ENCODE peak calls at places on chromosomes 2 and 18, in eight cellular contexts. T is GM12878; L is heart left ventricle; V is GM23248; C is upper lobe of right lung; H is kidney; G is CD4-positive, alpha-beta T cell; X is cardiac muscle cell. N is an unnamed sample.

GRCh38 chr2:18961991-18962421 is 372.6 kb upstream of the NT5C1B start:
- DNase-seq in V (no peak), X (no peak), G (no peak), H (peak; percentile 54), L (no peak), T (no peak), C (no peak), N (no peak)

GRCh38 chr2:237533668-237534138 is 32.7 kb upstream of the PRLH start:
- DNase-seq in C (no peak), X (no peak), T (no peak), V (peak; percentile 91), L (no peak), G (no peak), H (no peak), N (no peak)

GRCh38 chr2:239947361-239948045 is 77.6 kb downstream of the NDUFA10 start:
- DNase-seq in L (no peak), C (peak; percentile 48), T (no peak), H (peak; percentile 55), V (no peak), G (no peak), X (no peak), N (peak; percentile 75)

GRCh38 chr2:111116016-111116746 is 4.5 kb upstream of the BCL2L11 start:
- DNase-seq in V (no peak), X (no peak), H (no peak), L (no peak), G (no peak), C (no peak), T (peak; percentile 74), N (no peak)

GRCh38 chr2:240567872-240568677 is at the start of gene RNPEPL1:
- DNase-seq in G (peak; percentile 49), H (peak; percentile 85), X (peak; percentile 72), C (peak; percentile 79), V (peak; percentile 71), L (peak; percentile 44), T (no peak), N (peak; percentile 93)

GRCh38 chr18:36127866-36128845 is 984 bp downstream of the SLC39A6 start:
- DNase-seq in H (peak; percentile 71), X (peak; percentile 52), V (peak; percentile 65), C (no peak), G (no peak), T (no peak), L (no peak), N (peak; percentile 81)

GRCh38 chr18:9612215-9612830 is 2.0 kb downstream of the PPP4R1 start:
- DNase-seq in T (no peak), L (no peak), G (peak; percentile 11), X (peak; percentile 53), H (no peak), V (peak; percentile 75), C (no peak), N (no peak)

GRCh38 chr2:25331686-25332365 is 9.9 kb downstream of the DNMT3A start:
- DNase-seq in G (no peak), X (no peak), H (no peak), T (no peak), V (peak; percentile 36), C (no peak), L (peak; percentile 47), N (peak; percentile 59)

GRCh38 chr2:101130081-101130480 is 21.1 kb downstream of the TBC1D8 start:
- DNase-seq in C (no peak), T (no peak), H (no peak), V (no peak), X (no peak), L (no peak), G (no peak), N (no peak)

GRCh38 chr2:68255736-68256450 is 3.6 kb upstream of the PPP3R1 start:
- DNase-seq in G (no peak), H (no peak), T (no peak), X (no peak), V (peak; percentile 86), L (no peak), C (no peak), N (no peak)

GRCh38 chr2:236833501-236834186 is 252.0 kb upstream of the COPS8 start:
- DNase-seq in H (no peak), X (no peak), C (no peak), V (peak; percentile 49), G (no peak), L (no peak), T (no peak), N (no peak)

GRCh38 chr2:15313657-15314056 is 247.5 kb downstream of the NBAS start:
- DNase-seq in H (no peak), G (no peak), V (peak; percentile 39), C (no peak), X (no peak), T (peak; percentile 31), L (no peak), N (no peak)

GRCh38 chr2:134310450-134311079 is 56.7 kb downstream of the MGAT5 start:
- DNase-seq in L (no peak), G (no peak), X (no peak), H (peak; percentile 50), T (no peak), V (no peak), C (no peak), N (no peak)

GRCh38 chr2:169260246-169260645 is 102.1 kb downstream of the LRP2 start:
- DNase-seq in V (no peak), X (peak; percentile 26), H (no peak), T (no peak), L (no peak), C (no peak), G (no peak), N (no peak)

GRCh38 chr2:28400434-28400833 is 7.8 kb downstream of the FOSL2 start:
- DNase-seq in T (no peak), C (no peak), G (no peak), X (no peak), V (no peak), L (no peak), H (no peak), N (no peak)

GRCh38 chr18:74480149-74480651 is 16.0 kb upstream of the CNDP2 start:
- DNase-seq in V (no peak), G (no peak), X (no peak), T (no peak), H (no peak), C (no peak), L (no peak), N (no peak)

GRCh38 chr2:174025271-174026121 is 60.3 kb upstream of the SP3 start:
- DNase-seq in H (peak; percentile 94), V (peak; percentile 87), T (no peak), G (no peak), L (peak; percentile 84), X (no peak), C (peak; percentile 71), N (no peak)

GRCh38 chr2:219017166-219017931 is 24.0 kb downstream of the CFAP65 start:
- DNase-seq in X (no peak), C (no peak), L (no peak), T (no peak), H (peak; percentile 38), G (no peak), V (no peak), N (peak; percentile 49)

GRCh38 chr2:211455225-211455841 is 898.9 kb downstream of the CPS1 start:
- DNase-seq in V (peak; percentile 58), G (no peak), H (no peak), X (peak; percentile 61), T (no peak), C (no peak), L (no peak), N (no peak)

GRCh38 chr2:54570925-54571694 is 115.0 kb downstream of the SPTBN1 start:
- DNase-seq in G (peak; percentile 71), V (peak; percentile 92), C (peak; percentile 72), H (no peak), T (peak; percentile 98), X (peak; percentile 61), L (peak; percentile 56), N (peak; percentile 86)
- H3K27ac ChIP-seq in G (peak overlapping the region; percentile 98), V (peak overlapping the region; percentile 95), C (peak overlapping the region; percentile 39), H (peak overlapping the region; percentile 94), T (peak overlapping the region; percentile 100), X (peak overlapping the region; percentile 82), L (peak overlapping the region; percentile 77), N (peak overlapping the region; percentile 86)

GRCh38 chr18:58453913-58454317 is 175.0 kb downstream of the ALPK2 start:
- DNase-seq in G (no peak), C (no peak), V (no peak), H (no peak), L (no peak), T (no peak), X (no peak), N (no peak)

GRCh38 chr18:58455318-58455950 is 173.5 kb downstream of the ALPK2 start:
- DNase-seq in G (no peak), L (no peak), X (no peak), V (no peak), T (peak; percentile 8), H (no peak), C (no peak), N (no peak)

GRCh38 chr18:58454406-58455061 is 174.4 kb downstream of the ALPK2 start:
- DNase-seq in L (no peak), V (no peak), C (no peak), T (no peak), G (no peak), H (no peak), X (no peak), N (no peak)

GRCh38 chr18:58453167-58453804 is 175.6 kb downstream of the ALPK2 start:
- DNase-seq in T (no peak), X (no peak), G (no peak), H (no peak), C (no peak), L (no peak), V (no peak), N (no peak)

GRCh38 chr18:58456625-58457024 is 172.3 kb downstream of the ALPK2 start:
- DNase-seq in L (no peak), V (no peak), T (no peak), X (no peak), G (no peak), C (no peak), H (no peak), N (no peak)
- H3K27ac ChIP-seq in L (no peak overlapping the region), V (no peak overlapping the region), T (no peak overlapping the region), X (no peak overlapping the region), G (no peak overlapping the region), C (no peak overlapping the region), H (no peak overlapping the region), N (peak overlapping the region; percentile 21)

DNA sequence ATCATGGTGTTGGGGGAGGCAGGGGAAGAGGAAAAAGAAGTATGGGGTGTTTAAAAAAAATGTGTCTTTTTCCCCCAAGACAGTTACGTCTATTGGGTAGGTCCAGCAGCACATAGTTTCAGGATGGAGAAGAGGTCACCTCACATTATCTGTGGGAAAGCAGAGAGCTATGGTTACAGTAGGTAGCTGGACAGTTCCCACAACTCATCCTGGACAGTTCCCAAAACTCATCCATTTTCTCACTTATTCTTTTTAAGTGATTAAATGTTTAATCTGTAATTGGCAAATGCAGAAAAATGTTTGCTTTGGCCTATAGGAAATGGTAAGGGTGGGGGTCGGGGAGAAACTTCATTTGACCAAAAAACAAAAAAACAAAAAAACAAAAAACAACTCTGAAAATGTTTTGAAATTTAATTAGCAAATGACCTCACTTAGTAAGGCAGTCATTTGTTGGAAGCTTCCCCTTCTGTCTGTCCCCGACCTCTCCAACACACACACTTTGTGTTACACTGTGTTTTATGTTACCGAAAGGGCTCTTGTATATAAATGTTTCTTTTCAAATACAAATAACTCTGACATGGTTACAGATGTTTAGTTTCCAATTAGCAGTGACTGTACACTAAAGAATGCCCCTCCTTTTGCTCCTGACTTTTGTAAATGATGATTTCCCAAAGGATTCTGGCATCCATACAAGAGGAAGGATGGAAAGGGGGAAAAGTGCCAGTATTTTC is 173.3 kb upstream of the ZFP36L2 start:
- DNase-seq in X (no peak), H (no peak), G (no peak), V (peak; percentile 58), L (no peak), T (no peak), C (no peak), N (no peak)
- H3K27ac ChIP-seq in X (no peak overlapping the region), H (peak overlapping the region; percentile 17), G (no peak overlapping the region), V (peak overlapping the region; percentile 45), L (peak overlapping the region; percentile 57), T (peak overlapping the region; percentile 9), C (peak overlapping the region; percentile 24), N (peak overlapping the region; percentile 30)

GRCh38 chr2:80786584-80786983 is 482.0 kb upstream of the LRRTM1 start:
- DNase-seq in C (no peak), G (no peak), H (no peak), X (no peak), L (no peak), V (no peak), T (no peak), N (no peak)
- H3K27ac ChIP-seq in C (no peak overlapping the region), G (no peak overlapping the region), H (no peak overlapping the region), X (no peak overlapping the region), L (no peak overlapping the region), V (no peak overlapping the region), T (no peak overlapping the region), N (no peak overlapping the region)

N was measured in spleen.